ENCODE peak calls at places on chromosomes 1 and 21, in four cellular contexts. A is hepatocyte, B is mesendoderm, N is K562. K is an unnamed sample.
A peak's percentile ranks its signal among the peaks of the same experiment; 100 is the strongest.

GRCh38 chr1:64087768-64088167 is 115.7 kb upstream of the UBE2U start:
- DNase-seq in A (no peak), B (no peak), N (no peak), K (peak; percentile 60)

GRCh38 chr1:6727535-6727934 is 25.9 kb upstream of the DNAJC11 start:
- DNase-seq in A (peak; percentile 66), B (peak; percentile 82), N (peak; percentile 71), K (peak; percentile 71)

GRCh38 chr1:197081117-197081753 is 14.2 kb upstream of the F13B start:
- DNase-seq in A (no peak), B (peak; percentile 66), N (no peak), K (no peak)

GRCh38 chr1:174550296-174550695 is 102.5 kb downstream of the GPR52 start:
- DNase-seq in A (no peak), B (no peak), N (no peak), K (no peak)

GRCh38 chr1:225882008-225882698 is at the start of gene TMEM63A:
- DNase-seq in A (peak; percentile 94), B (peak; percentile 93), N (peak; percentile 97), K (peak; percentile 88)

GRCh38 chr1:104392552-104392951 is 642.9 kb downstream of the AMY1C start:
- DNase-seq in A (no peak), B (no peak), N (no peak), K (no peak)

GRCh38 chr1:174469687-174470086 is 21.9 kb downstream of the GPR52 start:
- DNase-seq in A (no peak), B (no peak), N (no peak), K (peak; percentile 4)

GRCh38 chr1:221783437-221783836 is 41.5 kb upstream of the DUSP10 start:
- DNase-seq in A (no peak), B (no peak), N (no peak), K (no peak)

GRCh38 chr1:4553761-4554160 is 100.6 kb upstream of the AJAP1 start:
- DNase-seq in A (no peak), B (no peak), N (no peak), K (no peak)

GRCh38 chr21:36212513-36212780 is 55.8 kb downstream of the DOP1B start:
- DNase-seq in A (no peak), B (no peak), N (no peak), K (no peak)

GRCh38 chr1:19232526-19232851 is 18.8 kb downstream of the EMC1 start:
- DNase-seq in A (peak; percentile 26), B (peak; percentile 32), N (no peak), K (peak; percentile 20)

GRCh38 chr1:228335406-228336307 is 71.0 kb downstream of the TRIM11 start:
- DNase-seq in A (no peak), B (no peak), N (no peak), K (no peak)

GRCh38 chr1:244112646-244113045 is 61.6 kb downstream of the ZBTB18 start:
- DNase-seq in A (no peak), B (peak; percentile 78), N (no peak), K (peak; percentile 58)

GRCh38 chr1:204359474-204360255 is at the start of gene PLEKHA6:
- DNase-seq in A (peak; percentile 52), B (peak; percentile 61), N (peak; percentile 42), K (peak; percentile 48)

GRCh38 chr1:163048970-163049680 is 20.0 kb upstream of the RGS4 start:
- DNase-seq in A (no peak), B (no peak), N (no peak), K (no peak)

GRCh38 chr1:115168026-115168425 is 78.7 kb upstream of the TSPAN2 start:
- DNase-seq in A (no peak), B (no peak), N (no peak), K (no peak)

GRCh38 chr1:10032590-10033358 is at the start of gene UBE4B:
- DNase-seq in A (peak; percentile 100), B (peak; percentile 99), N (peak; percentile 99), K (peak; percentile 98)

GRCh38 chr1:10033359-10033845 is 644 bp downstream of the UBE4B start:
- DNase-seq in A (peak; percentile 58), B (peak; percentile 80), N (no peak), K (peak; percentile 26)

GRCh38 chr1:10027027-10027426 is 5.7 kb upstream of the UBE4B start:
- DNase-seq in A (no peak), B (no peak), N (no peak), K (no peak)

GRCh38 chr1:10032287-10032589 is 520 bp upstream of the UBE4B start:
- DNase-seq in A (no peak), B (no peak), N (no peak), K (no peak)

DNA sequence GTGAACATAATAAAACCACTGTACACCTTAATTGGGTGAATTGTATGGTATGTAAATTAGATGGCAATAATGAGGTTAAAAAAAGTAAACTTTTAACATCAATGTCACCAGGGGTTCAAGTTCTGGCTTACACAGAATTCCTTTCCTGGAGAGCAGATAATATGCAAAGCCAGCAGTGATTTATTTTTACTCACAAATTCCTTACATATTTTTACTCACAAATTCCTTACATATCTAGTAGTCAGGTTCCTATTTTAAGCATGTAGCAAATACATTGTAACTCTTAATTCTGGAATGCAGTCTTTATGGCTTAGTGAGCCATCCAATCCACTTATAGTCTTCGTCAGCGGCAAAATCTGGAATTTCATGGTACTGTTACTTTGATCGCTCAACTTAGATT is 1.3 kb upstream of the UBE4B start:
- DNase-seq in A (no peak), B (peak; percentile 52), N (no peak), K (peak; percentile 57)
- H3K4me3 ChIP-seq in A (no peak overlapping the region), B (no peak overlapping the region), N (no peak overlapping the region), K (no peak overlapping the region)

DNA sequence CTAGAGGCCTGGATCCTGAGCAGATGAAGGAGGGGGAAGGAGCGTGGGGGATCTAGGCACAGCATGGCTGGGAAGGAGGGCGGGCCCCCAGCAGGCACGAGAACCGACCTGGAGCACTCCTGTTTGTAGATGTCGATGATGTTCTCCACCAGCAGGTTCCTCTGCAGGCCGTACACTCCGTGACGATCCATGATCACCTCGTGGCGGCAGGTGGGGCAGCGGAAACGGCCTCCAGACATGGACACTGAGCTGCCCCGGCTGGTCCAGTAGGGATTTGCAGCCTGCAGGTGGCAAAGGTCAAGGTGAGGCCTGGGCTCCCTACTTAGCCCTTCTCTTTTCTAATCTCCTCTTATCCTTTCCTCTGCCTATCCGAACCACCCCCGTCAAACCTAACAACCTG is 1.3 kb downstream of the TRIM63 start:
- DNase-seq in A (no peak), B (no peak), N (no peak), K (no peak)
- H3K4me3 ChIP-seq in A (no peak overlapping the region), B (no peak overlapping the region), N (no peak overlapping the region), K (no peak overlapping the region)

GRCh38 chr21:29125199-29125598 is 5.2 kb upstream of the MAP3K7CL start:
- DNase-seq in A (no peak), B (no peak), N (no peak), K (no peak)
- H3K4me3 ChIP-seq in A (no peak overlapping the region), B (no peak overlapping the region), N (no peak overlapping the region), K (no peak overlapping the region)

GRCh38 chr1:220225957-220226356 is 46.3 kb downstream of the RAB3GAP2 start:
- DNase-seq in A (no peak), B (no peak), N (no peak), K (no peak)

GRCh38 chr1:220224033-220224432 is 48.2 kb downstream of the RAB3GAP2 start:
- DNase-seq in A (no peak), B (no peak), N (no peak), K (no peak)

GRCh38 chr1:220226752-220227151 is 45.5 kb downstream of the RAB3GAP2 start:
- DNase-seq in A (no peak), B (no peak), N (no peak), K (no peak)

GRCh38 chr1:220224611-220225124 is 47.6 kb downstream of the RAB3GAP2 start:
- DNase-seq in A (no peak), B (no peak), N (no peak), K (no peak)

GRCh38 chr1:220227393-220227792 is 44.9 kb downstream of the RAB3GAP2 start:
- DNase-seq in A (no peak), B (no peak), N (peak; percentile 24), K (no peak)
- H3K4me3 ChIP-seq in A (no peak overlapping the region), B (no peak overlapping the region), N (no peak overlapping the region), K (no peak overlapping the region)

DNA sequence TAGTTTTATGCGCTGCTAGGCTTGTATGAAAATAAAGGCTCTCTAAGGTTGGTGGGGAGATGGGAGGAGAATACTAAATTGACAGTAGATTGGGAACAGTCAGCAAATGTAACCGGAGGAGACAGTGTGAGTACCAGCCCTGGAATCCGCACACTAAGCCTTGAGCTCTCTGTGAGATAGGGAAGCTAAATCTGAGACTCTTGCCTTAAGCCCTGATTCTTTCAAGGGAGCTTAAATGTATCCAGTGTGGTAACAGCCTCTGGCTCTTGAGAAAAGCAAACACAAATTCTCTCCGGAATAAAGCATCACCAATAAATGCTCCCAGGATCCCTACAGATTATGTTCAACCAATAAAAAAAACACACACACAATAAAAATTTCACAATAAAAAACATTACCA is 33.0 kb upstream of the PDPN start:
- DNase-seq in A (peak; percentile 70), B (no peak), N (no peak), K (no peak)
- H3K4me3 ChIP-seq in A (no peak overlapping the region), B (no peak overlapping the region), N (no peak overlapping the region), K (no peak overlapping the region)

GRCh38 chr1:169090900-169091311 is 15.6 kb upstream of the ATP1B1 start:
- DNase-seq in A (no peak), B (no peak), N (no peak), K (no peak)
- H3K4me3 ChIP-seq in A (no peak overlapping the region), B (no peak overlapping the region), N (no peak overlapping the region), K (no peak overlapping the region)

GRCh38 chr1:121518726-121519041 is 333.9 kb downstream of the SRGAP2C start:
- DNase-seq in A (no peak), B (no peak), N (no peak), K (no peak)

GRCh38 chr1:121516279-121516967 is 331.6 kb downstream of the SRGAP2C start:
- DNase-seq in A (no peak), B (no peak), N (no peak), K (no peak)

GRCh38 chr1:121522061-121522759 is 337.4 kb downstream of the SRGAP2C start:
- DNase-seq in A (peak; percentile 55), B (no peak), N (no peak), K (no peak)

GRCh38 chr1:121517586-121518230 is 332.9 kb downstream of the SRGAP2C start:
- DNase-seq in A (no peak), B (no peak), N (no peak), K (no peak)

DNA sequence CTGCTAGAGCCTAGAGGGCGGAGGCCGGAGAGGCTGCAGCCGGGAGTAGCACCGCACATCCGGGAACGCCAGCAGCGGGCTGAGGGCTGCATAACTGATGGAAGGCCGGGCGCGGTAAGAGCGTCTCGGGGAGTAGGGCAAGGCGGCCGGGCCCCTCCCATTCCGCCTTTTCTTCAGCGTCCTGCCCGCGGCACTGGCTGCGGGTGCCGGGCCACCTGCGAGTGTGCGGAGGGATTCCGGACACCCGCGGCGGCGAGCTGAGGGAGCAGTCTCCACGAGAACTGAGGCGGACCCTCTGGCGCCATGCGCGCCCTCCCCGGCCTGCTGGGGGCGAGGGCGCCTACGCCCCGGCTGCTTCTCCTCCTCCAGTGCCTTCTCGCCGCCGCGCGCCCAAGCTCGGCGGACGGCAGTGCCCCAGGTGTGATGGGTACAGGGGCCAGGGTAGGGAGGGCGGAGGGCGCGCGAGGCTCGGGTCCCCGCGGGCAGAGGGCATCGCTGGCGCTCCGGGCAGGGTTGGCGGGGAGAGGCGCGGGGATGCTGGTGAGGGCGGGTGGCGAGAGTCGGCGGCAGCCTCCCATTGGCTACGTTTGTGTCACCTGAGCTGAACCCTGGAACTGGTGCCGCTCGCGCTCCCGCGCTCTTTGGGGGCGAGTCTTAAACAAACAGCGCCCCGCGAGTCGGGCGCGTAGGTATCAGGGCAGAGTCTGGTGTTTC is 334.4 kb downstream of the SRGAP2C start:
- DNase-seq in A (peak; percentile 63), B (peak; percentile 88), N (peak; percentile 17), K (no peak)
- H3K4me3 ChIP-seq in A (peak overlapping the region; percentile 72), B (peak overlapping the region; percentile 48), N (no peak overlapping the region), K (peak overlapping the region; percentile 34)